ENCODE peak calls at places on chromosome 3, in five cellular contexts. One of them, this sample, is unnamed.

GRCh38 chr3:87128006-87128405 is 99.1 kb upstream of the CHMP2B start:
- DNase-seq in left ventricle myocardium inferior: no peak
- DNase-seq in colonic mucosa: no peak
- DNase-seq in PC-3: peak; percentile 68
- DNase-seq in WERI-Rb-1: no peak
- DNase-seq in this sample: no peak

GRCh38 chr3:10289077-10289476 is 3.7 kb downstream of the GHRL start:
- DNase-seq in left ventricle myocardium inferior: no peak
- DNase-seq in PC-3: no peak
- DNase-seq in colonic mucosa: no peak
- DNase-seq in WERI-Rb-1: no peak
- DNase-seq in this sample: no peak

GRCh38 chr3:51559961-51560360 is 21.4 kb downstream of the RAD54L2 start:
- DNase-seq in WERI-Rb-1: no peak
- DNase-seq in left ventricle myocardium inferior: no peak
- DNase-seq in PC-3: no peak
- DNase-seq in colonic mucosa: no peak
- DNase-seq in this sample: no peak

GRCh38 chr3:115800489-115801080 is 177.3 kb downstream of the GAP43 start:
- DNase-seq in colonic mucosa: no peak
- DNase-seq in WERI-Rb-1: no peak
- DNase-seq in left ventricle myocardium inferior: no peak
- DNase-seq in PC-3: peak; percentile 97
- DNase-seq in this sample: peak; percentile 71

GRCh38 chr3:121989943-121990342 is 32.1 kb downstream of the ILDR1 start:
- DNase-seq in WERI-Rb-1: no peak
- DNase-seq in PC-3: peak; percentile 39
- DNase-seq in left ventricle myocardium inferior: no peak
- DNase-seq in colonic mucosa: no peak
- DNase-seq in this sample: no peak

GRCh38 chr3:13076255-13076654 is 3.0 kb upstream of the IQSEC1 start:
- DNase-seq in PC-3: no peak
- DNase-seq in left ventricle myocardium inferior: no peak
- DNase-seq in WERI-Rb-1: no peak
- DNase-seq in colonic mucosa: no peak
- DNase-seq in this sample: no peak

GRCh38 chr3:45706133-45706808 is 17.1 kb downstream of the SACM1L start:
- DNase-seq in PC-3: no peak
- DNase-seq in left ventricle myocardium inferior: no peak
- DNase-seq in colonic mucosa: no peak
- DNase-seq in WERI-Rb-1: no peak
- DNase-seq in this sample: no peak

GRCh38 chr3:65597952-65598413 is 440.7 kb downstream of the MAGI1 start:
- DNase-seq in WERI-Rb-1: peak; percentile 56
- DNase-seq in left ventricle myocardium inferior: no peak
- DNase-seq in PC-3: no peak
- DNase-seq in colonic mucosa: no peak
- DNase-seq in this sample: no peak

GRCh38 chr3:59751606-59752005 is 701.8 kb upstream of the CFAP20DC start:
- DNase-seq in WERI-Rb-1: no peak
- DNase-seq in left ventricle myocardium inferior: no peak
- DNase-seq in PC-3: no peak
- DNase-seq in colonic mucosa: no peak
- DNase-seq in this sample: no peak

GRCh38 chr3:128353361-128353965 is 113.2 kb downstream of the DNAJB8 start:
- DNase-seq in PC-3: no peak
- DNase-seq in colonic mucosa: no peak
- DNase-seq in WERI-Rb-1: no peak
- DNase-seq in left ventricle myocardium inferior: no peak
- DNase-seq in this sample: no peak

GRCh38 chr3:46280105-46280797 is 38.0 kb downstream of the CCR3 start:
- DNase-seq in WERI-Rb-1: no peak
- DNase-seq in left ventricle myocardium inferior: no peak
- DNase-seq in PC-3: peak; percentile 94
- DNase-seq in colonic mucosa: no peak
- DNase-seq in this sample: peak; percentile 70

GRCh38 chr3:38411591-38411990 is 42.1 kb upstream of the ACVR2B start:
- DNase-seq in left ventricle myocardium inferior: no peak
- DNase-seq in colonic mucosa: no peak
- DNase-seq in PC-3: no peak
- DNase-seq in WERI-Rb-1: no peak
- DNase-seq in this sample: no peak

GRCh38 chr3:159787191-159787590 is 201.4 kb upstream of the IL12A start:
- DNase-seq in PC-3: peak; percentile 97
- DNase-seq in left ventricle myocardium inferior: no peak
- DNase-seq in WERI-Rb-1: no peak
- DNase-seq in colonic mucosa: peak; percentile 79
- DNase-seq in this sample: peak; percentile 77

GRCh38 chr3:133943639-133944131 is 48.0 kb upstream of the RAB6B start:
- DNase-seq in left ventricle myocardium inferior: no peak
- DNase-seq in PC-3: peak; percentile 88
- DNase-seq in WERI-Rb-1: no peak
- DNase-seq in colonic mucosa: peak; percentile 57
- DNase-seq in this sample: peak; percentile 92

GRCh38 chr3:139555249-139555648 is 15.7 kb upstream of the RBP1 start:
- DNase-seq in WERI-Rb-1: no peak
- DNase-seq in PC-3: peak; percentile 14
- DNase-seq in colonic mucosa: no peak
- DNase-seq in left ventricle myocardium inferior: no peak
- DNase-seq in this sample: no peak

GRCh38 chr3:189967254-189967865 is 153.3 kb downstream of the P3H2 start:
- DNase-seq in WERI-Rb-1: no peak
- DNase-seq in left ventricle myocardium inferior: no peak
- DNase-seq in PC-3: peak; percentile 85
- DNase-seq in colonic mucosa: peak; percentile 49
- DNase-seq in this sample: no peak

GRCh38 chr3:124282751-124283643 is 291.1 kb upstream of the ROPN1 start:
- DNase-seq in colonic mucosa: no peak
- DNase-seq in WERI-Rb-1: no peak
- DNase-seq in left ventricle myocardium inferior: no peak
- DNase-seq in PC-3: peak; percentile 56
- DNase-seq in this sample: no peak

GRCh38 chr3:45547764-45548683 is 46.5 kb upstream of the LIMD1 start:
- DNase-seq in left ventricle myocardium inferior: peak; percentile 63
- DNase-seq in WERI-Rb-1: no peak
- DNase-seq in colonic mucosa: no peak
- DNase-seq in PC-3: no peak
- DNase-seq in this sample: no peak

GRCh38 chr3:66567066-66567465 is 66.2 kb upstream of the LRIG1 start:
- DNase-seq in left ventricle myocardium inferior: no peak
- DNase-seq in colonic mucosa: no peak
- DNase-seq in PC-3: peak; percentile 2
- DNase-seq in WERI-Rb-1: no peak
- DNase-seq in this sample: peak; percentile 3

GRCh38 chr3:108602935-108603294 is 13.4 kb downstream of the DZIP3 start:
- DNase-seq in PC-3: no peak
- DNase-seq in left ventricle myocardium inferior: no peak
- DNase-seq in WERI-Rb-1: peak; percentile 51
- DNase-seq in colonic mucosa: no peak
- DNase-seq in this sample: no peak

GRCh38 chr3:9253327-9253726 is 3.9 kb upstream of the SRGAP3 start:
- DNase-seq in PC-3: peak; percentile 82
- DNase-seq in left ventricle myocardium inferior: no peak
- DNase-seq in colonic mucosa: no peak
- DNase-seq in WERI-Rb-1: no peak
- DNase-seq in this sample: peak; percentile 75

GRCh38 chr3:134352031-134352671 is 22.1 kb downstream of the AMOTL2 start:
- DNase-seq in colonic mucosa: no peak
- DNase-seq in PC-3: peak; percentile 57
- DNase-seq in WERI-Rb-1: no peak
- DNase-seq in left ventricle myocardium inferior: no peak
- DNase-seq in this sample: no peak

GRCh38 chr3:123169492-123169929 is 32.2 kb upstream of the SEC22A start:
- DNase-seq in left ventricle myocardium inferior: no peak
- DNase-seq in PC-3: no peak
- DNase-seq in colonic mucosa: no peak
- DNase-seq in WERI-Rb-1: peak; percentile 90
- DNase-seq in this sample: no peak

GRCh38 chr3:50389368-50389767 is 30.0 kb upstream of the TMEM115 start:
- DNase-seq in colonic mucosa: no peak
- DNase-seq in PC-3: no peak
- DNase-seq in left ventricle myocardium inferior: no peak
- DNase-seq in WERI-Rb-1: no peak
- DNase-seq in this sample: no peak

GRCh38 chr3:50388021-50388719 is 28.8 kb upstream of the TMEM115 start:
- DNase-seq in WERI-Rb-1: peak; percentile 81
- DNase-seq in PC-3: no peak
- DNase-seq in colonic mucosa: no peak
- DNase-seq in left ventricle myocardium inferior: no peak
- DNase-seq in this sample: no peak

GRCh38 chr3:50392101-50392715 is 32.9 kb upstream of the TMEM115 start:
- DNase-seq in left ventricle myocardium inferior: peak; percentile 45
- DNase-seq in colonic mucosa: no peak
- DNase-seq in PC-3: no peak
- DNase-seq in WERI-Rb-1: no peak
- DNase-seq in this sample: no peak

GRCh38 chr3:50388720-50389352 is 29.5 kb upstream of the TMEM115 start:
- DNase-seq in PC-3: no peak
- DNase-seq in WERI-Rb-1: no peak
- DNase-seq in left ventricle myocardium inferior: no peak
- DNase-seq in colonic mucosa: no peak
- DNase-seq in this sample: no peak

DNA sequence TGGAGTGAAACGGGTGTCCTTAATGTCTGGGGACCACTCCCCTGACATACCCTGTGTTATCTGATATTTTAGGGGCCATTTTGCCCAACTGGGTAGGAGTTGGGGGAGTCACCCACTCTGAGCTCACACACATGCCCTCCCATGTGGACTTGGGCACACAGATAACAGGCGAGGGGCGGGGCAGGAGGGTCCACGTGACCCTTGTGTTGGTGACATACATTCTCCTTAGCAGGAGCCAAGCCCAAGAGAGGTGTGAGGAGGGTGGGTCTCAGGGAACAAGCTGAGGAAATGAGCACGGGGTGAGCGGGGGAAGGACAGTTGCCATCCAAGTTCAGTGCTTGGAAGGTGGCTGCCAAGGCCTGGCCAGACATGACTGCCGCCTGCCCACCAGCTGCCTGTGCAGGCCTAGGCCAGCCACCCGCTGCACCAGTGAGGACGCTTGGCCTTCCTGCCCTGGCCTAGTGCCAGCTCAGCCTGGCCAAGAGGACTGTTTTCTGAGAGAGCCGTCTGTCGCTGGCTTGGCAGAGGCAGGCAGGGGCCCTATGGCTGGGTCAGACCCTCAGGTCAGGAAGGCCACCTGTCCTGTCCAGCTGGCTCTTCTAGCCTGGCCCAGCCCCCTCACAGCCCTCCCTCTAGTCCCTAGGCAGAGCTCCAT is 31.3 kb upstream of the TMEM115 start:
- DNase-seq in left ventricle myocardium inferior: peak; percentile 76
- DNase-seq in WERI-Rb-1: peak; percentile 39
- DNase-seq in PC-3: no peak
- DNase-seq in colonic mucosa: peak; percentile 37
- DNase-seq in this sample: no peak
- H3K27ac ChIP-seq in left ventricle myocardium inferior: peak overlapping the region; percentile 66
- H3K27ac ChIP-seq in WERI-Rb-1: peak overlapping the region; percentile 48
- H3K27ac ChIP-seq in PC-3: no peak overlapping the region
- H3K27ac ChIP-seq in colonic mucosa: no peak overlapping the region
- H3K27ac ChIP-seq in this sample: no peak overlapping the region

DNA sequence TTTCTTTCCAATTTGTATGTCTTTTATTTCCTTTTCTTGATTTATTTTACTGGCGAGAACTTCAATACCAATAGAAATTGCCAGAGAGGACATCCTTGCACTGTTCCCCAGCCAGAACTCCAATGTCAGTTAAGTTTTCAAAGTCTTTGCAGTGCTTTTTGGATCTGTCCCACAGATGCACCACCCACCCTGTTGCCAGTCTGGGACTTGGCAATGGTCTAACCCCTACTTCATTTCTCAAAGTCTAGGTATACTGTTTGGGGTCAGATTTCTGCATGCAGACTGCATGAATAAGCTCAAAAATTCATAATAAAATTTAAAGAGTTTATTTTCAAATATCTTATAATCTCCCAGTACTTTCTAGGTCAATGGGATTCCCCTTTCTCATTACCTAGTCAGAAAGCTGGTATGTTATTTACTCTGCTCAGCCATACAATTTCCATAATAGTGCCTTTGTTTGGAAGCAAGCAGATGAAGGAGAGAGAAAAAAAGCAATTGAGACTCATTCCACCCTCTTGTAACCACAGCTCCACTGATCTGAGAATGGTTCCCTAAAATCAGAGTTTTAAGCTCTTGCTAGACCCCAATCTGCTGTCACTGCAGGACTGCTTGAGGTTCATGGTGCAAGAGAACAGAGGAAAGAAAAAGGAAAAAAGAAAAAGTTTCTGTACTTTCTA is 125.9 kb upstream of the PLXND1 start:
- DNase-seq in colonic mucosa: no peak
- DNase-seq in WERI-Rb-1: no peak
- DNase-seq in left ventricle myocardium inferior: no peak
- DNase-seq in PC-3: peak; percentile 48
- DNase-seq in this sample: no peak
- H3K27ac ChIP-seq in colonic mucosa: no peak overlapping the region
- H3K27ac ChIP-seq in WERI-Rb-1: no peak overlapping the region
- H3K27ac ChIP-seq in left ventricle myocardium inferior: no peak overlapping the region
- H3K27ac ChIP-seq in PC-3: peak overlapping the region; percentile 72
- H3K27ac ChIP-seq in this sample: peak overlapping the region; percentile 5

GRCh38 chr3:183551930-183552329 is 3.6 kb downstream of the KLHL6 start:
- DNase-seq in left ventricle myocardium inferior: no peak
- DNase-seq in colonic mucosa: no peak
- DNase-seq in WERI-Rb-1: no peak
- DNase-seq in PC-3: no peak
- DNase-seq in this sample: no peak
- H3K27ac ChIP-seq in left ventricle myocardium inferior: peak overlapping the region; percentile 83
- H3K27ac ChIP-seq in colonic mucosa: no peak overlapping the region
- H3K27ac ChIP-seq in WERI-Rb-1: no peak overlapping the region
- H3K27ac ChIP-seq in PC-3: no peak overlapping the region
- H3K27ac ChIP-seq in this sample: no peak overlapping the region

DNA sequence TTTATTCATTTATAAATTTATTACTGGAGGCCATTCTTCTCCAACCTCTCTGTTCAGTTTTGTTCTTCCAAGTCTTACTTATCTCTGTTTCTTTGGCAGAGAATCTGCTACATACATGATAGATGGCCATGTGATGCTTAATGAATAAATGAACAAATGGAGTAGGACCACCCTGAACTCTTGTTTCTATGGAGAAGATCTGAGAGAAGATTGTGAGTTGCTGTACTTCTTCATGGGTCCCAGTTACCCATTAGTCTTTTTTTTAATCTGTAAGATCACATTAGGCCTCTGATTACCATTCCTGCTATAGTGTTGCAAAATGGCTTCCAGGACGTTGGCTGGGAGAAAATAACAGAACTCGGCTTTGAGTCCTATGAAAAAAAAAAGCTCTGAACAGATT is 191.9 kb upstream of the SYNPR start:
- DNase-seq in left ventricle myocardium inferior: no peak
- DNase-seq in WERI-Rb-1: no peak
- DNase-seq in colonic mucosa: no peak
- DNase-seq in PC-3: no peak
- DNase-seq in this sample: no peak
- H3K27ac ChIP-seq in left ventricle myocardium inferior: no peak overlapping the region
- H3K27ac ChIP-seq in WERI-Rb-1: no peak overlapping the region
- H3K27ac ChIP-seq in colonic mucosa: no peak overlapping the region
- H3K27ac ChIP-seq in PC-3: no peak overlapping the region
- H3K27ac ChIP-seq in this sample: no peak overlapping the region

GRCh38 chr3:144431134-144431533 is 459.5 kb downstream of the DIPK2A start:
- DNase-seq in PC-3: no peak
- DNase-seq in WERI-Rb-1: no peak
- DNase-seq in colonic mucosa: no peak
- DNase-seq in left ventricle myocardium inferior: no peak
- DNase-seq in this sample: no peak
- H3K27ac ChIP-seq in PC-3: no peak overlapping the region
- H3K27ac ChIP-seq in WERI-Rb-1: no peak overlapping the region
- H3K27ac ChIP-seq in colonic mucosa: no peak overlapping the region
- H3K27ac ChIP-seq in left ventricle myocardium inferior: no peak overlapping the region
- H3K27ac ChIP-seq in this sample: no peak overlapping the region